ENCODE peak calls at places on chromosomes 1 and 21, in nine cellular contexts. G is memory B cell; B is NCI-H2029 treated with DMSO at 0.1 percent for 48 hours; W is activated CD4-positive, alpha-beta T cell treated with anti-CD3 and anti-CD28 coated beads, Interleukin-2, amount 50 U/mL, for 1 hour; T is NCI-H2081; Y is glutamatergic neuron; K is HuH-7.5; O is AG10803; C is Right ventricle myocardium superior. S is an unnamed sample.

GRCh38 chr1:64900916-64901315 is 65.4 kb downstream of the JAK1 start:
- DNase-seq in G (no peak), B (no peak), W (no peak), T (no peak), Y (no peak), K (no peak), O (no peak), C (no peak), S (no peak)

GRCh38 chr1:168365719-168366474 is 85.2 kb downstream of the TBX19 start:
- DNase-seq in G (no peak), B (no peak), W (no peak), T (no peak), Y (no peak), K (no peak), O (no peak), C (no peak), S (no peak)

GRCh38 chr1:21141030-21141429 is 35.7 kb downstream of the EIF4G3 start:
- DNase-seq in G (no peak), B (no peak), W (no peak), T (no peak), Y (no peak), K (no peak), O (no peak), C (no peak), S (no peak)

GRCh38 chr1:98325646-98326441 is 335.7 kb upstream of the SNX7 start:
- DNase-seq in G (no peak), B (no peak), W (no peak), T (no peak), Y (no peak), K (no peak), O (peak; percentile 90), C (peak; percentile 80), S (no peak)

GRCh38 chr21:25583370-25584133 is 23.7 kb downstream of the MRPL39 start:
- DNase-seq in G (no peak), B (peak; percentile 67), W (no peak), T (no peak), Y (no peak), K (no peak), O (no peak), C (no peak), S (no peak)

GRCh38 chr1:168419746-168420145 is 124.1 kb downstream of the XCL2 start:
- DNase-seq in G (no peak), B (no peak), W (no peak), T (no peak), Y (no peak), K (no peak), O (peak; percentile 17), C (no peak), S (no peak)

GRCh38 chr1:53115403-53116306 is 26.8 kb downstream of the SLC1A7 start:
- DNase-seq in G (no peak), B (no peak), W (no peak), T (no peak), Y (peak; percentile 62), K (no peak), O (peak; percentile 45), C (peak; percentile 48), S (no peak)

GRCh38 chr1:42777860-42778259 is 6.9 kb upstream of the TMEM269 start:
- DNase-seq in G (no peak), B (peak; percentile 15), W (peak; percentile 25), T (peak; percentile 45), Y (peak; percentile 48), K (peak; percentile 38), O (peak; percentile 48), C (no peak), S (peak; percentile 30)

GRCh38 chr1:34787461-34788420 is 5.1 kb upstream of the GJA4 start:
- DNase-seq in G (no peak), B (no peak), W (no peak), T (no peak), Y (no peak), K (no peak), O (peak; percentile 25), C (no peak), S (no peak)

GRCh38 chr1:205301220-205301821 is 20.2 kb downstream of the NUAK2 start:
- DNase-seq in G (no peak), B (peak; percentile 68), W (no peak), T (peak; percentile 58), Y (peak; percentile 54), K (peak; percentile 74), O (peak; percentile 97), C (no peak), S (no peak)

GRCh38 chr1:74010206-74010605 is 187.8 kb downstream of the LRRIQ3 start:
- DNase-seq in G (no peak), B (peak; percentile 75), W (no peak), T (no peak), Y (no peak), K (no peak), O (no peak), C (no peak), S (no peak)

GRCh38 chr1:23913212-23913880 is at the start of gene CNR2:
- DNase-seq in G (peak; percentile 55), B (no peak), W (no peak), T (no peak), Y (no peak), K (no peak), O (no peak), C (no peak), S (no peak)

GRCh38 chr1:44289530-44289929 is 65.5 kb downstream of the ERI3 start:
- DNase-seq in G (no peak), B (peak; percentile 87), W (no peak), T (peak; percentile 69), Y (no peak), K (no peak), O (no peak), C (no peak), S (no peak)

GRCh38 chr1:51019811-51020210 is 49.8 kb downstream of the CDKN2C start:
- DNase-seq in G (no peak), B (no peak), W (no peak), T (no peak), Y (no peak), K (no peak), O (peak; percentile 94), C (no peak), S (no peak)

GRCh38 chr1:208737922-208738321 is 493.7 kb upstream of the PLXNA2 start:
- DNase-seq in G (no peak), B (no peak), W (no peak), T (peak; percentile 61), Y (no peak), K (no peak), O (no peak), C (no peak), S (no peak)

GRCh38 chr1:17958704-17959103 is 148.9 kb upstream of the IGSF21 start:
- DNase-seq in G (no peak), B (no peak), W (no peak), T (no peak), Y (no peak), K (no peak), O (no peak), C (no peak), S (no peak)

GRCh38 chr1:232635778-232636356 is 5.9 kb upstream of the SIPA1L2 start:
- DNase-seq in G (no peak), B (peak; percentile 71), W (no peak), T (peak; percentile 63), Y (no peak), K (peak; percentile 55), O (peak; percentile 56), C (no peak), S (no peak)

GRCh38 chr1:10451286-10451685 is 1.5 kb downstream of the CORT start:
- DNase-seq in G (no peak), B (no peak), W (no peak), T (no peak), Y (peak; percentile 33), K (no peak), O (peak; percentile 79), C (no peak), S (no peak)

GRCh38 chr1:165235158-165235776 is 121.2 kb downstream of the LMX1A start:
- DNase-seq in G (no peak), B (no peak), W (no peak), T (peak; percentile 78), Y (peak; percentile 65), K (no peak), O (no peak), C (no peak), S (no peak)

GRCh38 chr1:207752456-207753132 is 740 bp downstream of the CD46 start:
- DNase-seq in G (peak; percentile 18), B (no peak), W (peak; percentile 9), T (peak; percentile 50), Y (peak; percentile 33), K (no peak), O (peak; percentile 3), C (peak; percentile 46), S (no peak)

GRCh38 chr1:226006686-226007085 is 7.5 kb upstream of the SDE2 start:
- DNase-seq in G (no peak), B (no peak), W (no peak), T (no peak), Y (no peak), K (no peak), O (no peak), C (no peak), S (no peak)

GRCh38 chr1:80066060-80066459 is 1059.5 kb upstream of the ADGRL4 start:
- DNase-seq in G (no peak), B (peak; percentile 74), W (no peak), T (peak; percentile 89), Y (no peak), K (no peak), O (peak; percentile 54), C (no peak), S (no peak)

GRCh38 chr1:113217447-113218208 is 144.6 kb downstream of the LRIG2 start:
- DNase-seq in G (no peak), B (no peak), W (no peak), T (no peak), Y (no peak), K (peak; percentile 24), O (no peak), C (no peak), S (no peak)